ENCODE peak calls at places on chromosomes 2 and 18, in nine cellular contexts. T is tibial artery, J is HFFc6, S is GM13976, B is brain microvascular endothelial cell, A is IMR-90, I is nephron progenitor cell, K is fibroblast of villous mesenchyme, Y is psoas muscle. H is an unnamed sample.

GRCh38 chr2:95317123-95317500 is 20.0 kb downstream of the KCNIP3 start:
- DNase-seq in A (no peak), B (no peak), K (no peak), T (no peak), J (no peak), Y (no peak), I (no peak), S (no peak), H (no peak)

GRCh38 chr2:188610827-188611226 is 319.2 kb downstream of the GULP1 start:
- DNase-seq in A (peak; percentile 35), Y (no peak), I (no peak), S (no peak), T (no peak), K (peak; percentile 96), J (no peak), B (no peak), H (no peak)

GRCh38 chr18:76451475-76452331 is 43.3 kb downstream of the ZNF516 start:
- DNase-seq in S (no peak), B (no peak), I (peak; percentile 32), A (no peak), T (no peak), J (no peak), K (no peak), Y (no peak), H (no peak)

GRCh38 chr2:74148457-74149248 is 941 bp upstream of the BOLA3 start:
- DNase-seq in J (no peak), I (no peak), S (no peak), K (no peak), A (no peak), Y (no peak), B (no peak), T (no peak), H (no peak)

GRCh38 chr2:88738271-88738670 is 46.8 kb downstream of the RPIA start:
- DNase-seq in Y (no peak), K (peak; percentile 13), I (no peak), B (peak; percentile 46), A (peak; percentile 55), S (no peak), J (peak; percentile 33), T (no peak), H (no peak)

GRCh38 chr2:136212426-136213378 is 94.8 kb upstream of the CXCR4 start:
- DNase-seq in K (no peak), I (no peak), S (no peak), A (no peak), J (no peak), T (no peak), B (no peak), Y (no peak), H (no peak)

GRCh38 chr2:119249311-119249710 is 25.7 kb downstream of the STEAP3 start:
- DNase-seq in Y (no peak), J (no peak), I (no peak), S (no peak), T (no peak), A (no peak), K (no peak), B (no peak), H (no peak)

GRCh38 chr2:75100011-75100680 is 99.2 kb downstream of the TACR1 start:
- DNase-seq in I (no peak), K (peak; percentile 65), Y (no peak), B (peak; percentile 42), S (no peak), J (peak; percentile 94), A (peak; percentile 67), T (no peak), H (no peak)

GRCh38 chr2:221478106-221478863 is 93.8 kb downstream of the EPHA4 start:
- DNase-seq in A (peak; percentile 28), I (no peak), B (no peak), Y (no peak), K (no peak), T (no peak), J (no peak), S (no peak), H (no peak)

GRCh38 chr2:235930701-235931100 is 237.5 kb downstream of the GBX2 start:
- DNase-seq in K (no peak), I (no peak), T (no peak), S (no peak), A (no peak), B (no peak), Y (no peak), J (no peak), H (no peak)

GRCh38 chr18:33210575-33211189 is 229.8 kb downstream of the CCDC178 start:
- DNase-seq in I (peak; percentile 15), B (peak; percentile 20), K (peak; percentile 20), T (no peak), Y (no peak), S (no peak), J (peak; percentile 19), A (peak; percentile 22), H (no peak)

DNA sequence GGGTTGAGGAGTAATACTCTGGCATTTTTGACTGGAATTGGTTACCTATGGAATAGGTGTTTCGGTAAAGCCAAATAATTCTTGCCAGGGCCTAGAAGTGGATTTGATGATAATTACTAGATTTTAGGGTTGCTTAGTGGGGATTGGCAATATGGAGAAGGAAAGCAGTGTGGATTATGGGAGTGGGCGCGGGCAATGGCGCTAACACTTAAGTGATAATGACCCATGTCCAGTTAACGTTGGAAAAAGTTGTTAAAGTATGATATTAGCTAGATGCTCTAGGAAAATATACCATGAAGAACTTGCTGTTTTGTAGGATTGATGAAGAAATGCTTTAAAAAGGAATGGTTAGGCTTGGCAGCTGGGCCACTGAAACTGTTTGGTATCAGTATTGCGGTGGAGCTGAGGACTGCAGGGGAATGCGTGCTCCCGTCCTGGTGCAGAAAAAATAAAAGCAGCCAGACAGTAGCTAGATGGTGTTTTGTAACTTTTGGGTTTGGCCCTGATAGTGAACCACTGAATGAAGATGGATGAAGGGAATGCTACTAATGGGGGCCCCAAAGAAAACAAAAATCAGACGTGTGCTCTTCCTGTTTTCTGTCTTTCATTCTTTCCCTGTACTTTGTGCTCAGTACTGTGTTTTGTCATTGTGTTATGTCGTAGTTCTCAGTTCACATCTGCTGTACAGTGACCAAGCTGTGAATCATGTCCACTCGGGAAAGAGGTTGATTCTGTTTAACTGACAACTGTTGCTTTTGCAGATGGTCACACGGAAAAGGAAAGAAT is 937 bp downstream of the INSIG2 start:
- DNase-seq in B (peak; percentile 47), Y (no peak), A (peak; percentile 58), K (peak; percentile 56), J (peak; percentile 22), I (peak; percentile 17), S (peak; percentile 23), T (peak; percentile 38), H (no peak)
- TF ChIP-seq CTCF in B (peak; percentile 44), Y (no peak), A (no peak), K (peak; percentile 14), J (peak; percentile 39), I (peak; percentile 12), S (no peak), T (peak; percentile 30), H (no peak)

DNA sequence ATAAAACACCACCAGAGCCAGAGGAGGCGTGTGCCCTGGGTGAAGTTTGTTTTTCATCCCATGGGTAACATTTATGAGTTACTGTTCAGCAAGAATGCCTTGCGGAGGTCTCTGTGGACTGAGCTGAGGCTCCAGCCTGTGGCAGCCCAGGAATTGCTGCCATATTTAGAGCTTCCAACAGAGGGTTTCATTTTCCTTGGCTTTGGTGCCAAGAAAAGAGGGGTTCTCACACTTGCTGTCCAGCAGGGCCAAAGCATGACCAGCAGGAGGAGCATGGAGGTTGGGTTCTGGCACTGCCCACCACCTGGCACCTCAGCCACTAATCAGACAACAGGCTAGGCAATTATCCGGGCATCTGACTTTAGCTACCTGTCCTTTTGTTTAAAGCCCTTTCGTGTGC is 36.7 kb downstream of the EPAS1 start:
- DNase-seq in K (peak; percentile 54), S (no peak), I (no peak), B (no peak), T (peak; percentile 42), A (no peak), J (no peak), Y (no peak), H (no peak)
- TF ChIP-seq CTCF in K (peak; percentile 48), S (no peak), I (no peak), B (peak; percentile 58), T (peak; percentile 52), A (peak; percentile 41), J (peak; percentile 70), Y (peak; percentile 35), H (no peak)

DNA sequence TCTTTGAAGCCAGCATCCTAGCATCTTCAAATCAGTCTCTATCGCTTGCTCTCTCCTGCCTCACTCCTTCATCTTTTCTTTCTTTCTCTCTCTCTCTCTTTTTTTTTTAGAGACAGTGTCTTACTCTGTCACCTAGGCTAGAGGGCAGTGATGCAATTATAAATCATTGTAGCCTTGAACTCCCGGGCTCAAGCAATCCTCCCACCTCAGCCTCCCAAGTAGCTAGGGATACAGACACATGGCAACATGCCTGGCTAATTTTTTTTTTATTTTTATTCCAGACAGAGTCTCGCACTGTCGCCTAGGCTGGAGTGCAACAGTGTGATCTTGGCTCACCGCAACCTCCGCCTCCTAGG is 10.6 kb upstream of the SLC66A3 start:
- DNase-seq in Y (no peak), B (no peak), A (no peak), K (no peak), I (no peak), J (no peak), S (no peak), T (no peak), H (no peak)
- TF ChIP-seq CTCF in Y (no peak), B (no peak), A (no peak), K (no peak), I (no peak), J (no peak), S (no peak), T (no peak), H (no peak)

DNA sequence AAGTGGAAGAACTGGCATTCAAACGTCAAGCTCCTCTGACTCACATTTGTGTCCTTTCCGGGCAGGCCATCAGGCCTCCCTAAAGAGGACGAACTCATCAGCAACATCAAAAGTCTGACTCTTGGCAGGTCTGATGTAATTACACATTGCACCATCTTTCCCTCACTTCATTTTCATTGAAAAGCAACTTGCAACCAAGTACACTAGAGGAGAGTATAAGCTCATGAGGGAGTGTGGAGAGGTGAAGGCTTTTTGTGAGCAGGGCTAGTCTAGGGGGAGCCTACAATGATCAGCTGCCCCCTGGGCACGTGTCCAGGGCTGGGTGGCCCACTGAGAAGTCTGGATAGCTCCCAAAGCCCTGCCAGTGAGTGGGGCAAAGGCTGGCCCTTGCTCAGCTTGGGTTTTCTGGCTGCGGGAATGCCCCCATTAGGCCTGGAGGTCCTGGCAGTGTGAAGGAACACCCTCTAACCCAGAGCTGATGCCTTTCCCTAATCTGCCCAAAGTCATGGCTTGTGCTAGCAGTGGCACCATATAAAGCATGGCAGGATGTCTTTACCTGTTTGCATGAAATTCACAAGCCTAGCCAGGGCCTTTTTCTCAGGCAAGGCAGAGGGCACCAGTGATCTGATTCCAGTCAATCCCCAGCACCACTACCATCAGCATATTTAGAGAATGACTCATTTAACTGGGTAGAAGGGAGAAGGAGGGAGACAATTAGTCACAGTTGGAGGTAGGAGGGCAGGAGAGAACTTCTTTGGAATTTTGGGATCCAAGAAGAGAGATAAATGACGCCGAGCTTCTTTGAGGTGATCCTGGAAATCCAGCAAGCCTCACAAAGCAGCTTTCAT is 8.5 kb upstream of the DAW1 start:
- DNase-seq in K (peak; percentile 85), Y (peak; percentile 60), J (peak; percentile 79), A (peak; percentile 83), S (no peak), T (peak; percentile 71), I (no peak), B (peak; percentile 84), H (no peak)
- TF ChIP-seq CTCF in K (no peak), Y (no peak), J (no peak), A (peak; percentile 26), S (no peak), T (no peak), I (no peak), B (peak; percentile 26), H (no peak)

DNA sequence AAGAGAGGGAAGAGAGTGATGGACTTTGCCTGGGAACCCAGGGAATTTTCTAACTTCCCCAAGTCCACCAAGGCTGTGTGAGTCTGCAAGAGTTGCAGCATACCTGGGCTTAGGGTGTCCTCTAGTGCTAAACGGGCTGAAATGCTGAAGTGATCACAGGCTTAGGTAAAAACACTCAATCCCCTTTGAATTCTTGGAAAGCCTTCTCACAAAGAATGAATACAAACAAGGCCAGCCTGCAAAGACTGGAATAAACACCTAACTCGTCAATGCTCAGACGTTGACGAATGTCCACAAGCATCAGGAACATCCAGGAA is 30.0 kb upstream of the BMP10 start:
- DNase-seq in Y (no peak), T (no peak), I (no peak), J (no peak), K (peak; percentile 44), B (no peak), A (peak; percentile 42), S (no peak), H (no peak)
- TF ChIP-seq CTCF in Y (no peak), T (no peak), I (no peak), J (peak; percentile 36), K (peak; percentile 52), B (peak; percentile 61), A (peak; percentile 39), S (no peak), H (no peak)

H was measured in activated B cell treated with CpG ODN at 0.5 μM for 24 hours.